ENCODE peak calls at places on chromosomes 7 and 10, in four cellular contexts. S is fibroblast of the aortic adventitia; G is GM10248; I is stimulated activated naive CD8-positive, alpha-beta T cell treated with anti-CD3 and anti-CD28 coated beads, Interleukin-15, amount 100 ng/mL, for 72 hours. D is an unnamed sample.

GRCh38 chr10:130335336-130335735 is 199.1 kb downstream of the GLRX3 start:
- DNase-seq in G (no peak), S (no peak), I (no peak), D (no peak)

GRCh38 chr10:102599565-102600327 is 44.5 kb upstream of the TRIM8 start:
- DNase-seq in S (peak; percentile 74), G (no peak), I (no peak), D (no peak)

GRCh38 chr7:154484406-154484805 is 432.2 kb downstream of the DPP6 start:
- DNase-seq in G (no peak), I (no peak), S (no peak), D (no peak)

GRCh38 chr10:23368816-23369640 is 24.4 kb upstream of the C10orf67 start:
- DNase-seq in G (peak; percentile 40), I (no peak), S (no peak), D (peak; percentile 23)

GRCh38 chr7:112423987-112424386 is 26.3 kb upstream of the IFRD1 start:
- DNase-seq in G (no peak), I (no peak), S (no peak), D (no peak)

GRCh38 chr10:83373659-83374058 is 765.6 kb upstream of the GHITM start:
- DNase-seq in I (no peak), S (no peak), G (no peak), D (no peak)

GRCh38 chr10:62305813-62306212 is 37.2 kb upstream of the RTKN2 start:
- DNase-seq in I (no peak), G (no peak), S (peak; percentile 10), D (no peak)

GRCh38 chr7:121953601-121954000 is 80.6 kb downstream of the PTPRZ1 start:
- DNase-seq in G (no peak), S (no peak), I (no peak), D (no peak)

GRCh38 chr7:105261689-105262088 is 127.0 kb downstream of the SRPK2 start:
- DNase-seq in I (no peak), G (no peak), S (no peak), D (no peak)